ENCODE peak calls at places on chromosome 3, in four cellular contexts. W, L, S and A are unnamed samples.

GRCh38 chr3:89488800-89489580 is 381.6 kb downstream of the EPHA3 start:
- DNase-seq in W (no peak), L (no peak), S (no peak), A (no peak)

GRCh38 chr3:98188553-98188952 is 22.1 kb downstream of the OR5H15 start:
- DNase-seq in W (no peak), L (no peak), S (no peak), A (no peak)

GRCh38 chr3:22923686-22924085 is 279.4 kb upstream of the UBE2E2 start:
- DNase-seq in W (no peak), L (no peak), S (no peak), A (no peak)

GRCh38 chr3:148477375-148477774 is 220.3 kb upstream of the AGTR1 start:
- DNase-seq in W (no peak), L (no peak), S (no peak), A (no peak)

GRCh38 chr3:124582621-124583437 is 147.4 kb upstream of the UMPS start:
- DNase-seq in W (no peak), L (no peak), S (peak), A (no peak)

GRCh38 chr3:120587326-120587840 is 8.8 kb upstream of the NDUFB4 start:
- DNase-seq in W (no peak), L (no peak), S (no peak), A (no peak)

GRCh38 chr3:88784925-88785324 is 322.5 kb upstream of the EPHA3 start:
- DNase-seq in W (no peak), L (no peak), S (no peak), A (no peak)

GRCh38 chr3:189833266-189833665 is 202.1 kb downstream of the TP63 start:
- DNase-seq in W (no peak), L (no peak), S (no peak), A (no peak)

GRCh38 chr3:59499954-59500353 is 450.1 kb upstream of the CFAP20DC start:
- DNase-seq in W (no peak), L (no peak), S (no peak), A (no peak)

GRCh38 chr3:119831022-119831421 is 49.1 kb downstream of the NR1I2 start:
- DNase-seq in W (no peak), L (no peak), S (no peak), A (no peak)

GRCh38 chr3:155647988-155648591 is 96.8 kb downstream of the PLCH1 start:
- DNase-seq in W (no peak), L (no peak), S (no peak), A (no peak)

GRCh38 chr3:140093742-140094141 is 158.8 kb downstream of the CLSTN2 start:
- DNase-seq in W (no peak), L (peak), S (peak), A (no peak)

GRCh38 chr3:37564518-37564917 is 297.2 kb upstream of the CTDSPL start:
- DNase-seq in W (no peak), L (no peak), S (no peak), A (no peak)

GRCh38 chr3:141015486-141015885 is 35.7 kb upstream of the SPSB4 start:
- DNase-seq in W (no peak), L (no peak), S (no peak), A (no peak)

GRCh38 chr3:177589921-177590336 is 392.6 kb upstream of the TBL1XR1 start:
- DNase-seq in W (no peak), L (peak), S (peak), A (no peak)

GRCh38 chr3:63809607-63810006 is 9.5 kb upstream of the C3orf49 start:
- DNase-seq in W (peak), L (no peak), S (peak), A (no peak)

GRCh38 chr3:33377931-33378330 is 62.3 kb downstream of the UBP1 start:
- DNase-seq in W (no peak), L (no peak), S (no peak), A (no peak)

GRCh38 chr3:157135671-157136396 is 24.1 kb downstream of the CCNL1 start:
- DNase-seq in W (peak), L (no peak), S (no peak), A (no peak)

GRCh38 chr3:168996622-168997021 is 666.9 kb downstream of the MECOM start:
- DNase-seq in W (peak), L (no peak), S (no peak), A (no peak)

GRCh38 chr3:182438398-182438797 is 354.9 kb upstream of the ATP11B start:
- DNase-seq in W (no peak), L (no peak), S (no peak), A (no peak)

GRCh38 chr3:156449712-156450574 is 105.0 kb downstream of the SSR3 start:
- DNase-seq in W (no peak), L (no peak), S (no peak), A (no peak)

GRCh38 chr3:159832024-159832423 is 156.6 kb upstream of the IL12A start:
- DNase-seq in W (no peak), L (no peak), S (no peak), A (no peak)

GRCh38 chr3:116440196-116440595 is 5.1 kb downstream of the LSAMP start:
- DNase-seq in W (no peak), L (no peak), S (peak), A (no peak)

GRCh38 chr3:68972358-68972979 is 40.1 kb upstream of the TAFA4 start:
- DNase-seq in W (no peak), L (no peak), S (no peak), A (no peak)

GRCh38 chr3:152474585-152474984 is 205.9 kb downstream of the MBNL1 start:
- DNase-seq in W (no peak), L (no peak), S (peak), A (no peak)

GRCh38 chr3:176415896-176416295 is 781.4 kb downstream of the TBL1XR1 start:
- DNase-seq in W (no peak), L (no peak), S (no peak), A (no peak)

GRCh38 chr3:154144825-154145465 is 23.8 kb downstream of the ARHGEF26 start:
- DNase-seq in W (no peak), L (no peak), S (no peak), A (no peak)

GRCh38 chr3:58874795-58875194 is 175.0 kb downstream of the CFAP20DC start:
- DNase-seq in W (no peak), L (no peak), S (peak), A (no peak)

DNA sequence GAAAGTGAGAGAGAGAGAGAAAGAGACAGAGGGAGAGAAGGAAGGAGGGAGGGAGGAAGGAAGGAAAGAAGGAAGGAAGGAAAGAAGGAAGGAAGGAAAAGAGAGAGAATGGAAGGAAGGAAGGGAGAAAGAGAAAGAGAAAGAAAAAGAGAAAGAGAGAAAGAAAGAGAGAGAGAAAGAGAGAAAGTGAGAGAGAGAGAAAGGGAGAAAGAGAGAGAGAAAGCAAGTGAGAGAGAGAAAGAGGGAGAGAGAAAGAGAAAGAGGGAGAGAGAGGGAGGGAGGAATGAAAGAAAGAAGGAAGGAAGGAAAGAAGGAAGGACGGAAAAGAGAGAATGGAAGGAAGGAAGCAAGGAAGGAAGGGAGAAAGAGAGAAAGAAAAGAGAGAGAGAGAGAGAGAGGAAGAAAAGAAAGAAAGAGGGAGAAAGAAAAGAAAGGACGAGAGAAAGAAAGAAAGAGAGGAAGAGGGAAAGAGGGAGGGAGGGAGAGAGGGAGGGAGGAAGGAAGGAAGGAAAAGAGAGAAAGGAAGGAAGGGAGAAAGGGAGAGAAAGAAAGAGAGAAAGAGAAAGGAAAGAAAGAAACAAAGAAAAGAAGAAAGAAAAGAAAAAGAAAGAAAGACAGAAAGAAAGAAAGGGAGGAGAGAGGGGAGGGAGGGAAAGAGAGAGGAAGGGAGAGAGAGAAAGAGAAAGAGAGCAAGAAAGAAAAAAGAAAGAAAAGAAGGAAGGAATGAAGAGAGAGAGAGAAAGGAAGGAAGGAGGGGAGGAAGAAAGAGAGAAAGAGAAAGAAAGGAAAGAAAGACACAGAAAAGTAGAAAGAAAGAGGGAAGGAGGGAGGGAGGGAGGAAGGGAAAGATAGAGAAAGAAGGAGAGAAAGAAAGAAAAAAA is 10.8 kb downstream of the WNT7A start:
- DNase-seq in W (no peak), L (no peak), S (no peak), A (no peak)
- TF ChIP-seq CTCF in W (no peak), L (no peak), S (no peak), A (peak)

DNA sequence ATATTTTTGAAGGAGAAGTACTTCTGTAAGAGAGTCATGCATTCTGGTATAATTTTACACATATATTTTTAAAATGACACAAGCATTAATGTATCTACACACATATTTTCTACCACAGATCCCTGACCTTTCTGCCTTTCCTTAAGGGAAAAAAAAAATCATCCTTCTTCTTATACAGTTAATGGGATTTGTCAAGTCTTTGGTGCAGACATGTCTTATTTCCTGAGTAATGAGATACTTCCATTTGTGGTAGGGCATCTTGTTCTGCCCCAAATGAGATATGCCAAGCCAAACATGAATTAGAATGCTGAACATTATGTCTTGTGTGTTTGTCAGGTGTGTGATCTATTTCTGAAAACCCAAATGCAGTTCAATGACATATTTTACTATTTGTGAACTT is 329.9 kb downstream of the RBMS3 start:
- DNase-seq in W (no peak), L (no peak), S (no peak), A (no peak)
- TF ChIP-seq CTCF in W (no peak), L (no peak), S (no peak), A (no peak)

DNA sequence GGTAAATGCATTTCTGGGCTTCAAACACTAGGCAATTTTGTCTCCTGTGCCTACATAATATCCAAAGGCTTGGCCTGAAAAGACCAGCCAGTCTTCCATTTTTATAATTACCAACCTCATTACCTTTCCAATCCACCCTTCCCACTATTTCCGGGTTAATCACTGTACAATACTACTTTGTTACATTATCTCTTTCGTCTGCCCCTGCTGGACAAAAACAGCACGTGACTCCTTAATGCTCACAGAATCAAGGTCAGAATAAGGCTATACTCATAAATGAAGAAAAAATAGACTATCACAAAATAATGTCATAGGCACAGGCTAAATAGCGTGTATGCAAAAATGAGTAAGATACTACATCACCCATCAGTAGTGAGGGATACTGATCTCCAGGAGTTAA is 40.1 kb downstream of the ABI3BP start:
- DNase-seq in W (no peak), L (no peak), S (no peak), A (no peak)
- TF ChIP-seq CTCF in W (no peak), L (no peak), S (peak), A (no peak)

GRCh38 chr3:130377960-130378676 is 32.6 kb downstream of the COL6A5 start:
- DNase-seq in W (no peak), L (no peak), S (no peak), A (no peak)
- TF ChIP-seq CTCF in W (no peak), L (no peak), S (no peak), A (no peak)

DNA sequence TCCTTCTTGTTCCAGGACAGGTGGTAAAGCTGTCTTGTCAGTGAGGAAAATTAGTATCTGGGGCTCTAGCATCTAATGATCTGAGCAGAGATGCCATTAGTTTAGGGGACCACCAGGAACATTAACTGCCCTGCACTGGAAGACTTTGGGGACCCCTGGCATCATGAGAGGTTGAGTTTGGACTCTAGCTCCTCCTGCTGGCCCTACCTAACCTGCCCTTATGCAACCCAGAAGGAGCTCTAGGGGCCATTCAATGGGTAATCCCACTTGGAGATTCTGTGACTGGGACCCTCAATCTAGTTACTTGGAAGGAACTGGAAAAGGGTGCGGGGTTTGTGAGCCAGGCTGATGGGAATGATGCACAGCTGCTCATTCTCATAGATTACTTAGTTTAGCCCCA is 451.0 kb downstream of the EPHB1 start:
- DNase-seq in W (no peak), L (no peak), S (no peak), A (no peak)
- TF ChIP-seq CTCF in W (no peak), L (no peak), S (peak), A (no peak)

DNA sequence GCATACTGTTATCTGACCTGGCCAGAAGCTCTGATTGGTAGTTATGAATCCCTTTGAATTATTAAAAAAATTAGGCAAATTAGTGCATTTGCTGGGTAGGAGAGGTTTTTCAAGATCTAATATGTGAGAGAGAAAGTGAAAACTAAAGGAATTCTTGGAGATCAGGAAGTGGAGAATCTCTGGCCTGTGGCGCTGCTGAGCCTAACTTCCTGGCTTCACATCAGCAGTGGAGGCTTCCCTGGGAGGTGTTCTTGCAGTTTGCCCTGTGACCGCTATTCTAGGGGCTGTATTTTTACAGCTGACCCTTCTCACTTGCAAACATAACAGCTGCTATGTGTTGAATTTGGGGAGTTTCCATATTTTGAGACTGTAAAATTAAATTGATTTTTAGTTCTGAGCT is 166.4 kb downstream of the ATG7 start:
- DNase-seq in W (no peak), L (no peak), S (no peak), A (no peak)
- TF ChIP-seq CTCF in W (no peak), L (no peak), S (peak), A (no peak)

GRCh38 chr3:31909455-31909854 is 71.6 kb downstream of the OSBPL10 start:
- DNase-seq in W (no peak), L (no peak), S (no peak), A (no peak)

GRCh38 chr3:31911643-31912042 is 69.4 kb downstream of the OSBPL10 start:
- DNase-seq in W (no peak), L (no peak), S (no peak), A (no peak)

GRCh38 chr3:31911124-31911523 is 69.9 kb downstream of the OSBPL10 start:
- DNase-seq in W (no peak), L (no peak), S (no peak), A (no peak)

GRCh38 chr3:31906182-31906581 is 74.9 kb downstream of the OSBPL10 start:
- DNase-seq in W (no peak), L (no peak), S (no peak), A (no peak)

DNA sequence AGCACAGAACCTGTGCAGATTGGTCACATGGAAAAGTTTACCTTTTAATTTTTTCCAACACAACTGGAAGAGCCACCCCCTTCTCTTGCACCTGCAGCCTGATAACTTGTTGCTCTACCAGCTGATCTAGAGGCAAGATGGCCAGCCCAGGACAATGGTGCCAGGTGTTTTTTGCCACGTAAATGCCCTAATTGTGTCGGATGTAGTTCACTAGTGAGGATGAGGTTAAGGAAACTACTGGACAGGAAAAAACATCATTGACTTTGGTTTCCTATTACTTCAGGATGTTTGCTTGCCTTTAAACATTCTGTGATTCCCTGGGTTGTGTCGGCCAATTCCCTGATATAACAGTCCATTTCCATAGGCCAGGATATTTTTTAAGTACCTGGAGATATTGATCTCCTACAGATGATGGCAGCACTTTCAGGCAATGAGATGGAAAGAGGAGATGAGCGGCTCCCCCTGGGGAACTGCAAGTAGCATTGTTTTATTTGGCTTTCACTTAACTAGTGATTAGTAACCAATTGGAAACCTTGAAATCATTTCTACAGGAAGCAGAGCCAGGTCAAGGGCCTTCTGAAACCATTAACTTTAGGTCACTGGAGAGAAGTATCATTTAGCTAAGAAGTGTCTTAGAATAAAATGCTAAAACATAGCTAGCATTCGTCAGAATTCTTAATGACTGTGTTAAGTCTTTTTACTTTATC is 72.5 kb downstream of the OSBPL10 start:
- DNase-seq in W (no peak), L (no peak), S (peak), A (no peak)
- TF ChIP-seq CTCF in W (no peak), L (no peak), S (peak), A (no peak)

GRCh38 chr3:193933451-193933850 is 202.5 kb upstream of the HES1 start:
- DNase-seq in W (no peak), L (no peak), S (no peak), A (no peak)

GRCh38 chr3:193932576-193932975 is 203.4 kb upstream of the HES1 start:
- DNase-seq in W (no peak), L (no peak), S (no peak), A (no peak)

GRCh38 chr3:193929373-193929772 is 206.6 kb upstream of the HES1 start:
- DNase-seq in W (no peak), L (no peak), S (no peak), A (no peak)

GRCh38 chr3:193928354-193929209 is 207.4 kb upstream of the HES1 start:
- DNase-seq in W (no peak), L (no peak), S (no peak), A (no peak)

GRCh38 chr3:193930247-193930646 is 205.7 kb upstream of the HES1 start:
- DNase-seq in W (no peak), L (no peak), S (no peak), A (no peak)
- TF ChIP-seq CTCF in W (no peak), L (no peak), S (no peak), A (no peak)

GRCh38 chr3:11835028-11835639 is 11.6 kb downstream of the TAMM41 start:
- DNase-seq in W (no peak), L (no peak), S (no peak), A (no peak)
- TF ChIP-seq CTCF in W (no peak), L (peak), S (peak), A (no peak)

DNA sequence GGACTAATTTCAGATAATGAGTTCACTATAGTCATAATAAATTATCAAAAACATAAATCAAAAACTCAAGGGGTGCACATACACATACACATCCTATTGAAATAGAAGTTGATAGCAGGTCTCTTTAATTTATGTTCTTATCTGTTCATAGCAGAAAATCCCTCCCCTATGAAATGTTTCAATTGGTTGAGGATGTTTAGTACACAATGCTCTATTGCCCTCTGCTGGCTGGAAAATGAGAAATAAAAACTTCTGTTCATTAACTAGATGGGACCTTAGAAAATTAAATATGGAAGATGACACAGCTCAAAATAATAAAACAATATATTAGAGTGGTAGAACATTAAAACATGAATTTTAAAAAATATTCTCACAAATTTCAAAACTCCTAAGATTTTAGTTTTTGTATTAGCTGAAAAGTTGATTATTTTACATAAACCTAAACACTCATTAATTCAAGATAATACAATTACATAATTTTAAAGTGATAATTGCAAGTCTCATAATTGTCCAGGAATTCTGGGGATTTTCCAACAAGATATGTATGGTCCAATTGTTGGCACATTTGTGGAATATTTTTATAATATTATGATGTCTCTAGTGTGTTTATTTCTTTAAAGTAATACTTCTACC is 735.0 kb downstream of the ROBO1 start:
- DNase-seq in W (no peak), L (no peak), S (no peak), A (no peak)
- TF ChIP-seq CTCF in W (no peak), L (peak), S (peak), A (no peak)